ENCODE peak calls at places on chromosomes 13 and 19, in five cellular contexts. M, P, D, F and Z are unnamed samples.

GRCh38 chr19:42397315-42398166 is 7.4 kb upstream of the CNFN start:
- DNase-seq in M (no peak), P (no peak), D (no peak), F (no peak), Z (no peak)

GRCh38 chr19:50909240-50910070 is 1.7 kb downstream of the KLK4 start:
- DNase-seq in M (no peak), P (no peak), D (peak; percentile 29), F (peak; percentile 84), Z (no peak)

GRCh38 chr13:111857846-111858560 is 208.9 kb upstream of the SOX1 start:
- DNase-seq in M (no peak), P (no peak), D (no peak), F (no peak), Z (no peak)

GRCh38 chr13:99129050-99129449 is 71.6 kb upstream of the UBAC2 start:
- DNase-seq in M (no peak), P (no peak), D (no peak), F (no peak), Z (no peak)

GRCh38 chr13:40408602-40409001 is 257.8 kb downstream of the FOXO1 start:
- DNase-seq in M (no peak), P (no peak), D (no peak), F (no peak), Z (no peak)

GRCh38 chr19:1460033-1460995 is 10.4 kb downstream of the APC2 start:
- DNase-seq in M (no peak), P (no peak), D (no peak), F (no peak), Z (no peak)

GRCh38 chr13:101179021-101179420 is 237.3 kb downstream of the NALCN start:
- DNase-seq in M (no peak), P (no peak), D (no peak), F (no peak), Z (no peak)

GRCh38 chr19:16587031-16588023 is 15.1 kb upstream of the SLC35E1 start:
- DNase-seq in M (peak; percentile 84), P (peak; percentile 70), D (no peak), F (peak; percentile 66), Z (no peak)

GRCh38 chr13:100954430-100955361 is 280.1 kb upstream of the TMTC4 start:
- DNase-seq in M (no peak), P (no peak), D (no peak), F (no peak), Z (no peak)

GRCh38 chr19:5793188-5793587 is 2.2 kb upstream of the DUS3L start:
- DNase-seq in M (no peak), P (no peak), D (no peak), F (no peak), Z (no peak)

GRCh38 chr13:26236306-26236705 is 14.2 kb upstream of the RNF6 start:
- DNase-seq in M (no peak), P (no peak), D (no peak), F (no peak), Z (no peak)

GRCh38 chr19:17394891-17395415 is 957 bp upstream of the CCDC194 start:
- DNase-seq in M (no peak), P (no peak), D (peak; percentile 58), F (peak; percentile 57), Z (peak; percentile 77)

GRCh38 chr13:106532111-106532929 is 3.1 kb downstream of the EFNB2 start:
- DNase-seq in M (no peak), P (no peak), D (no peak), F (no peak), Z (no peak)

GRCh38 chr19:29785955-29786589 is 25.7 kb upstream of the CCNE1 start:
- DNase-seq in M (no peak), P (no peak), D (no peak), F (no peak), Z (no peak)

GRCh38 chr13:106104281-106104901 is 431.1 kb downstream of the EFNB2 start:
- DNase-seq in M (no peak), P (no peak), D (no peak), F (no peak), Z (no peak)

GRCh38 chr13:99990045-99990977 is 8.7 kb downstream of the ZIC2 start:
- DNase-seq in M (no peak), P (no peak), D (no peak), F (no peak), Z (no peak)

GRCh38 chr13:30821421-30821820 is 84.7 kb upstream of the MEDAG start:
- DNase-seq in M (no peak), P (no peak), D (no peak), F (no peak), Z (no peak)

GRCh38 chr13:109610517-109610916 is 175.9 kb downstream of the IRS2 start:
- DNase-seq in M (no peak), P (no peak), D (peak; percentile 48), F (peak; percentile 55), Z (peak; percentile 26)

GRCh38 chr13:39875583-39875982 is 220.1 kb downstream of the COG6 start:
- DNase-seq in M (no peak), P (no peak), D (no peak), F (no peak), Z (peak; percentile 56)

DNA sequence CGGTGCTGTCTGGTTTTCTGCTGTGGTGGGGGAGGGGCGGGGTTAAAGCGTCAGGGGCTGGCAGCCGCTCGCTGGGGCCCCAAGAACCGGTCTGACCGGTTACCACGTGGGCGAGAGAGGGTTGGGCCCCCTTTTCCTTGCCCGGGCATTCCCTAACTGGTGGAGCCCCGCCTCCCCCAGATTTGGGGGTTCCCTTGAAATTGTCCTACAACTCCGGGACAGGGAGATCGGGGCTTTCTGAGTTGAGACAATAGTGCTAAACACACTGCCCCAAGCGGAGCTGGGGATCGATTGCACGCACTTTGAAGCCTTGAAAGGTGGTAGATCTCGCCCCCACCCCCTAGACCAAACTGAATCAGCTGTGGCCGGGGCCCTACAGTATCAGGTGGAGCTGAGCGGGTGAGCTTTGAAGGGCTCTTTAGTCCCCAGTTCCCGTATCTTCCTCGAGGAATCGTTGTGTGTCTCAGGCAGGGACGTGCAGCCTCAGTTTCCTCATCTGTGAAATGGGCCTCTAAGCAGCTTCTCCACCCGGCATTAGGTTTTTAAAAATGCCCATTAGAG is 4.8 kb downstream of the IER2 start:
- DNase-seq in M (no peak), P (peak; percentile 93), D (peak; percentile 92), F (peak; percentile 92), Z (peak; percentile 83)
- TF ChIP-seq EP300 in M (peak; percentile 9), P (no peak), D (no peak), F (no peak), Z (no peak)

DNA sequence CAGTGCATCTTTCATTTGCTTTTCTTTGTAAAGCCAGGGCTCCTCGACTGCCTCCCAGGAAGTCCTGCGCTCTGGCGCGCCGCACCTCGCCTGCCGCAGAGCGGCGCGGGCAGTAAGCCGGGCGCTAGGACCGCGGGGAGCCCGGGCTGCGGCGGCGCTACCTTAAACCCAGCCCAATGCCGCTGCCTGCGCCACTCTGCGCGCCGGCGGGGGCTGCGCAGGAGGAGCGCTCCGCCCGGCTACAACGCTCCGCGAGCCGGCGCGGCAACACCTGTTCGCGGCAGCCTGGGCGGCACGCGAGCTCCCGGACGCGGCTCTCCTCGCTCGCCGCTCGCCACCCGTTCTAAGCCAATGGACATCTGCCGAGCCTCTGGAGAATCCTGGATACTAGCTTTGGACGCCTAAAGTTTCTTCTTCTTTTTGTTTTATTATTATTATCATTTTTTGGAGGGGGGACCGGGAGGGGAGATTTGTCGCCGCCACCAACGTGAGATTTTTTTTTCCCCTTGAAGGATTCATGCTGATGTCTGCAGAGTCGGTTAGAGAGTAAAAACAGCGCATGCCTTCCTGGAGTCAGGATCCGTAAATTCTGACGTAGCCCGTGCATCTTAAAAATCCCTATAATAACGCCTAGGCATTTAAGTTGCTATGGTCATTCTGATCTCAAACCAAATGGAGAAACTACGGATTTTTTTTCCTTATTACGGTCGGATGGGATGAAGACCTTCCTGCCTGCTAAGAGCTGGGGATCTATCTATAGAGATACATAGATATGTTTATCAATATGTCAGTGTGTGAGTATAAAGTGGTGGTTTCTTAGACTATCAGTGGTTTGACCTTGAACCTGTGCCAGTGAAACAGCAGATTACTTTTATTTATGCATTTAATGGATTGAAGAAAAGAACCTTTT is at the start of gene FGF9:
- DNase-seq in M (peak; percentile 7), P (peak; percentile 65), D (peak; percentile 86), F (peak; percentile 87), Z (peak; percentile 68)
- TF ChIP-seq EP300 in M (no peak), P (no peak), D (no peak), F (no peak), Z (no peak)

GRCh38 chr19:35213678-35214632 is 14.6 kb downstream of the FAM187B start:
- DNase-seq in M (peak; percentile 93), P (peak; percentile 81), D (peak; percentile 80), F (peak; percentile 84), Z (peak; percentile 48)
- TF ChIP-seq EP300 in M (peak; percentile 92), P (no peak), D (no peak), F (peak; percentile 73), Z (peak; percentile 10)

DNA sequence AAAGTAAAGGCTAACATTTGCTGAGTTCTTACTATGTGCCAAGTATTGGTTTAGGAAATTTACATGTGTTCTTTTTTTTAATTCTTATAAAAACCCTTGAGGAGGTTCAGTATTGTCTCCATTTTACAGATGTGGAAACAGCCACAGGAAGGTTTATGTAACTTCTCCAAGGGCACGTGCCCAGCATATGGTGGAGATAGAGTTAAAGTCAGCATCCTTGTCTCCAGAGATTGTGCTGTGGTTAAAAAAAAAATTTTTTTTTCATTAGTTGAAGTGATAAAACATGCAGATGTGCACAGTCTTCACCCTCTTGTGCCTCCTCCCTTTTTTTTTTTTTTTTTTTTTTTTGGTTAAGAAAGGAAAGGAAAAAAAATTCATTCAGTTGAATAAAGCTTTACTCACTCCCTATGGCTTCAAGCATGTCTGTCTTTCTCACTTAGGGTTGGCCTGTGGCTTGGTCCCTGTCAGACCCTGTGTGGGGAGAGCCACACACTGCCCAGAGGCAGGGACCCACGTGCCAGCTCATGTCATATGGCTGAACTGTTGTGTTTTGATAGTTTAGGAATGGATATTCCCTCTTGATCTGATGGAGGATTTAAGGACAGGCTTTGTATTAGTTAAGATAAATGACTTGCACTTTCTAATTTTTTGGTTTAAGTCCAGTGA is 19.2 kb downstream of the RNASEH2B start:
- DNase-seq in M (no peak), P (no peak), D (no peak), F (no peak), Z (no peak)
- TF ChIP-seq EP300 in M (no peak), P (no peak), D (no peak), F (no peak), Z (no peak)

GRCh38 chr13:28718538-28719226 is at the start of gene SLC46A3:
- DNase-seq in M (peak; percentile 88), P (peak; percentile 99), D (peak; percentile 92), F (peak; percentile 99), Z (peak; percentile 98)
- TF ChIP-seq EP300 in M (no peak), P (no peak), D (no peak), F (no peak), Z (no peak)